ENCODE peak calls at places on chromosome 14, in four cellular contexts. V is mesendoderm, G is SK-N-SH, F is PC-3. W is an unnamed sample.

GRCh38 chr14:50471838-50472465 is 60.4 kb downstream of the MAP4K5 start:
- DNase-seq in V (no peak), G (no peak), F (no peak), W (no peak)

GRCh38 chr14:61575751-61576150 is 119.6 kb upstream of the HIF1A start:
- DNase-seq in V (no peak), G (no peak), F (peak; percentile 65), W (no peak)

GRCh38 chr14:103141117-103141796 is 18.0 kb downstream of the TNFAIP2 start:
- DNase-seq in V (peak; percentile 87), G (peak; percentile 63), F (peak; percentile 76), W (peak; percentile 87)

GRCh38 chr14:36315159-36315853 is 5.1 kb downstream of the MBIP start:
- DNase-seq in V (no peak), G (no peak), F (no peak), W (no peak)

GRCh38 chr14:54450535-54450934 is 9.4 kb upstream of the CNIH1 start:
- DNase-seq in V (no peak), G (peak; percentile 39), F (no peak), W (peak; percentile 60)

GRCh38 chr14:94330857-94331256 is 7.7 kb upstream of the SERPINA6 start:
- DNase-seq in V (no peak), G (no peak), F (no peak), W (no peak)

GRCh38 chr14:59277659-59278058 is 89.2 kb downstream of the DAAM1 start:
- DNase-seq in V (no peak), G (no peak), F (no peak), W (no peak)

GRCh38 chr14:50520947-50521815 is 11.2 kb downstream of the MAP4K5 start:
- DNase-seq in V (no peak), G (no peak), F (peak; percentile 93), W (no peak)

GRCh38 chr14:83463500-83464098 is 1929.9 kb upstream of the SEL1L start:
- DNase-seq in V (peak; percentile 75), G (peak; percentile 7), F (peak; percentile 46), W (peak; percentile 96)

GRCh38 chr14:104865069-104865630 is at the start of gene CEP170B:
- DNase-seq in V (peak; percentile 32), G (peak; percentile 95), F (peak; percentile 36), W (peak; percentile 76)

GRCh38 chr14:50303744-50304471 is 8.1 kb downstream of the L2HGDH start:
- DNase-seq in V (no peak), G (no peak), F (no peak), W (peak; percentile 56)

GRCh38 chr14:68886109-68886434 is 93.0 kb downstream of the ACTN1 start:
- DNase-seq in V (peak; percentile 36), G (no peak), F (no peak), W (no peak)

GRCh38 chr14:77098470-77099353 is 654 bp downstream of the CIPC start:
- DNase-seq in V (no peak), G (peak; percentile 36), F (peak; percentile 46), W (peak; percentile 62)

GRCh38 chr14:68625366-68626090 is 167.3 kb downstream of the ZFP36L1 start:
- DNase-seq in V (no peak), G (no peak), F (no peak), W (no peak)

GRCh38 chr14:96901227-96901626 is 104.0 kb downstream of the VRK1 start:
- DNase-seq in V (no peak), G (no peak), F (no peak), W (peak; percentile 69)

GRCh38 chr14:55043528-55043927 is 7.9 kb upstream of the MAPK1IP1L start:
- DNase-seq in V (no peak), G (no peak), F (no peak), W (no peak)

GRCh38 chr14:59547310-59547709 is 29.3 kb downstream of the CCDC175 start:
- DNase-seq in V (no peak), G (no peak), F (no peak), W (no peak)

GRCh38 chr14:68759912-68760311 is 33.0 kb downstream of the ZFP36L1 start:
- DNase-seq in V (no peak), G (no peak), F (no peak), W (no peak)

GRCh38 chr14:105091335-105092123 is 26.3 kb upstream of the GPR132 start:
- DNase-seq in V (no peak), G (no peak), F (peak; percentile 92), W (no peak)

GRCh38 chr14:37695836-37696235 is 100.4 kb downstream of the TTC6 start:
- DNase-seq in V (no peak), G (no peak), F (no peak), W (no peak)

GRCh38 chr14:38107216-38107631 is 100.5 kb upstream of the SSTR1 start:
- DNase-seq in V (no peak), G (no peak), F (peak; percentile 28), W (no peak)

GRCh38 chr14:102055181-102055901 is 31.5 kb downstream of the HSP90AA1 start:
- DNase-seq in V (peak; percentile 85), G (no peak), F (no peak), W (no peak)

GRCh38 chr14:25350802-25351201 is 300.9 kb upstream of the STXBP6 start:
- DNase-seq in V (no peak), G (no peak), F (no peak), W (no peak)

GRCh38 chr14:53491256-53491905 is 338.3 kb upstream of the DDHD1 start:
- DNase-seq in V (no peak), G (no peak), F (peak; percentile 21), W (no peak)

GRCh38 chr14:58151264-58151700 is 731 bp downstream of the ARMH4 start:
- DNase-seq in V (peak; percentile 58), G (peak; percentile 27), F (peak; percentile 54), W (no peak)

GRCh38 chr14:105797546-105797945 is 271.2 kb downstream of the TMEM121 start:
- DNase-seq in V (no peak), G (no peak), F (no peak), W (no peak)

GRCh38 chr14:88195676-88196075 is 127.4 kb downstream of the KCNK10 start:
- DNase-seq in V (peak; percentile 80), G (peak; percentile 65), F (no peak), W (no peak)

GRCh38 chr14:81459421-81459820 is 59.3 kb upstream of the STON2 start:
- DNase-seq in V (no peak), G (no peak), F (no peak), W (no peak)

GRCh38 chr14:23095196-23096108 is at the start of gene C14orf119:
- DNase-seq in V (peak; percentile 100), G (peak; percentile 97), F (peak; percentile 99), W (peak; percentile 100)

GRCh38 chr14:89187501-89187900 is 229.5 kb downstream of the FOXN3 start:
- DNase-seq in V (no peak), G (no peak), F (no peak), W (no peak)

GRCh38 chr14:80634106-80634758 is 307.3 kb downstream of the CEP128 start:
- DNase-seq in V (no peak), G (no peak), F (peak; percentile 79), W (no peak)

GRCh38 chr14:61223552-61223951 is 57.6 kb downstream of the TMEM30B start:
- DNase-seq in V (no peak), G (no peak), F (no peak), W (no peak)

GRCh38 chr14:73236752-73237218 is 521 bp upstream of the PAPLN start:
- DNase-seq in V (peak; percentile 11), G (no peak), F (no peak), W (no peak)

GRCh38 chr14:73238262-73238852 is 1.1 kb downstream of the PAPLN start:
- DNase-seq in V (peak; percentile 11), G (no peak), F (peak; percentile 90), W (no peak)

GRCh38 chr14:73237219-73237785 is at the start of gene PAPLN:
- DNase-seq in V (peak; percentile 22), G (peak; percentile 73), F (peak; percentile 29), W (no peak)

GRCh38 chr14:73238941-73239340 is 1.6 kb downstream of the PAPLN start:
- DNase-seq in V (no peak), G (peak; percentile 25), F (no peak), W (peak; percentile 65)

GRCh38 chr14:73237786-73238261 is 518 bp downstream of the PAPLN start:
- DNase-seq in V (peak; percentile 14), G (peak; percentile 82), F (no peak), W (no peak)
- H3K9ac ChIP-seq in V (peak overlapping the region; percentile 47), G (no peak overlapping the region), F (no peak overlapping the region), W (peak overlapping the region; percentile 23)

GRCh38 chr14:32110200-32110896 is 33.2 kb downstream of the ARHGAP5 start:
- DNase-seq in V (no peak), G (no peak), F (no peak), W (no peak)
- H3K4me2 ChIP-seq in V (no peak overlapping the region), G (peak overlapping the region; percentile 61), F (no peak overlapping the region), W (no peak overlapping the region)

GRCh38 chr14:64501326-64502171 is 2.1 kb downstream of the ZBTB25 start:
- DNase-seq in V (peak; percentile 67), G (peak; percentile 58), F (peak; percentile 72), W (peak; percentile 58)
- H3K9ac ChIP-seq in V (peak overlapping the region; percentile 98), G (peak overlapping the region; percentile 97), F (peak overlapping the region; percentile 88), W (peak overlapping the region; percentile 97)

GRCh38 chr14:99402283-99402648 is 78.4 kb downstream of the SETD3 start:
- DNase-seq in V (no peak), G (no peak), F (no peak), W (no peak)
- H3K4me2 ChIP-seq in V (no peak overlapping the region), G (no peak overlapping the region), F (no peak overlapping the region), W (no peak overlapping the region)

GRCh38 chr14:95480887-95481226 is 35.6 kb downstream of the SYNE3 start:
- DNase-seq in V (no peak), G (no peak), F (no peak), W (no peak)
- H3K9ac ChIP-seq in V (no peak overlapping the region), G (no peak overlapping the region), F (no peak overlapping the region), W (no peak overlapping the region)

GRCh38 chr14:64910847-64911495 is 3.3 kb upstream of the CHURC1 start:
- DNase-seq in V (peak; percentile 35), G (peak; percentile 35), F (peak; percentile 60), W (peak; percentile 54)
- H3K4me2 ChIP-seq in V (no peak overlapping the region), G (no peak overlapping the region), F (peak overlapping the region; percentile 33), W (no peak overlapping the region)